ENCODE peak calls at places on chromosomes 5 and 9, in four cellular contexts. D, I, M and A are unnamed samples.

GRCh38 chr9:110538169-110538568 is 41.4 kb downstream of the SVEP1 start:
- DNase-seq in D (no peak), I (no peak), M (no peak), A (no peak)

GRCh38 chr5:28313543-28314334 is 1275.4 kb upstream of the CDH9 start:
- DNase-seq in D (no peak), I (peak), M (no peak), A (no peak)

GRCh38 chr5:73859696-73860095 is 233.7 kb downstream of the ARHGEF28 start:
- DNase-seq in D (no peak), I (no peak), M (no peak), A (no peak)

GRCh38 chr5:164433471-164433870 is 928.1 kb downstream of the MAT2B start:
- DNase-seq in D (no peak), I (no peak), M (no peak), A (no peak)

GRCh38 chr9:135043345-135043744 is 44.1 kb upstream of the OLFM1 start:
- DNase-seq in D (no peak), I (no peak), M (no peak), A (no peak)

GRCh38 chr5:138955013-138955660 is 80.0 kb upstream of the LRRTM2 start:
- DNase-seq in D (no peak), I (no peak), M (peak), A (no peak)

GRCh38 chr9:75644649-75645048 is 245.8 kb upstream of the PCSK5 start:
- DNase-seq in D (no peak), I (no peak), M (no peak), A (no peak)

GRCh38 chr5:174311531-174312269 is 266.2 kb downstream of the NSG2 start:
- DNase-seq in D (peak), I (peak), M (peak), A (no peak)

GRCh38 chr5:127705120-127705892 is 2.1 kb downstream of the CCDC192 start:
- DNase-seq in D (no peak), I (peak), M (no peak), A (no peak)

GRCh38 chr9:27485158-27485557 is 38.9 kb upstream of the IFNK start:
- DNase-seq in D (no peak), I (no peak), M (no peak), A (no peak)

GRCh38 chr9:113502427-113503008 is 39.0 kb downstream of the RGS3 start:
- DNase-seq in D (no peak), I (no peak), M (peak), A (no peak)

GRCh38 chr9:113499876-113500497 is 36.5 kb downstream of the RGS3 start:
- DNase-seq in D (no peak), I (no peak), M (no peak), A (no peak)

GRCh38 chr9:113501821-113502220 is 38.3 kb downstream of the RGS3 start:
- DNase-seq in D (no peak), I (no peak), M (no peak), A (no peak)

GRCh38 chr9:113499153-113499875 is 35.8 kb downstream of the RGS3 start:
- DNase-seq in D (no peak), I (no peak), M (no peak), A (no peak)

DNA sequence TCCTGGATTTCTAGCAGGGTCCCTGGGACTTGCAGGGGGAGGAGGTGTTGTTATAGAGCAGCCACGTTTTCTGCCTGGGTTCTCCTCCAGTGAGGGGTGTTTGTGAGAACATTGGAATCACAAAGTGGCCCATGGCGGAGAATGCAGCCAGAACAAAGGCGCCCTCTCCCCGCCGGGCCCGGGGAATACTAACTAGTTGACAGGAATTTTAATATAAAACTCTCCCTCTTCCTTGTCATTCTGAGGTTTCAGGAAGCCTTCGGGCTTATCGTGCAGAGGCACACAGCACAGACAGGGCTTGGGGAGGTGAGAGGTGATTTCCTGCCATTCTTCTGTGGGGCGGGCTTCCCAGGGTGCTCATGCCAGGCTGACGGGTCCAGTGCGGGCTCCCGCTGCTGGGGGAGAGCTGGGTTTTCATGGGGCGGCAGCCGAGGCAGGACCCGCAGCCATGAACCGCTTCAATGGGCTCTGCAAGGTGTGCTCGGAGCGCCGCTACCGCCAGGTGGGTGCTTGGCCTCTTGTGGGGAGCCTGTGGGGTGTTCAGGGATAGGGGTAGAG is 37.7 kb downstream of the RGS3 start:
- DNase-seq in D (no peak), I (no peak), M (peak), A (no peak)
- H3K27ac ChIP-seq in D (peak), I (no peak), M (peak), A (peak)

GRCh38 chr9:93953492-93954435 is 1.4 kb downstream of the BARX1 start:
- DNase-seq in D (no peak), I (no peak), M (no peak), A (no peak)
- H3K4me3 ChIP-seq in D (no peak), I (no peak), M (no peak), A (peak)

DNA sequence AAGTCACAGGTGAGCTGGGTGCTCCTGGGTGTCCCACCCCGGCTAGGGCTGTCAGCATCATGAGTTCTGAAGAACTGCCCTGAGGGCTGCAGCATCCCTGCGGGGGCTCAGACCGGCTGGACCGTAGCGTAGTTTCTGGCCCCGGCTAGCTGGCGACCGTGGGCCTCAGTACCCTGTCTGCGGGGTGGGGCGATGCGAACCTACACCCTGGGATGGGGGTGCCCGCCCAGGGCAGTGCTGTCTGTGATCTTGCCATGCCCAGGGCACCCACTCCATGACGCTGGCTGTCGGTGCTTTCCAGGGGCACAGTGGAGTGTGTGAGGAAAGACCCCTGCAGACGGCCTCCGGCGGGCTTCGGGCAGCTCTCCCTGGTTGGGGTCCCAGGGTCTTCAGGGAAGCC is 66.5 kb upstream of the IRX4 start:
- DNase-seq in D (no peak), I (no peak), M (no peak), A (no peak)
- TF ChIP-seq POLR2A in D (no peak), I (no peak), M (no peak), A (no peak)

DNA sequence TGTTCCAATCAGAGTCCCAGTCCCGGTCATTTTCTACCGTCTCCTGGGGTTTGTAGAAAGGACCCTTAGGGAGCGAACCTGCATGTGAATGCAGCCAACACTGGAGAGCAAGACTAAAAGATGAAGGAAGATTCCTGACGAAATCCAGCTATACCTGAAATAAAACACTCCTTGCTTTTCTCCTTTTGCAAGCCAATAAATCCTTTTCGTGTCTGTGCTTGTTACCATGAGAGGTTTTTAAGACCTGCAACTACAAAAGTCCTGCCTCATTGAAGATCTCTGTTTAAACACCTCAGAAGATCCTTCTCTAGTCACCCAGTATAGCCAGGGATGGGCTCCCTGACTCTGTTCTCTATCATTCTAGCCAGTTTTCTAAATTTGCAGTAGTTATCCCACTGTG is 10.0 kb upstream of the SLC34A1 start:
- DNase-seq in D (no peak), I (no peak), M (no peak), A (no peak)
- H3K27ac ChIP-seq in D (no peak), I (no peak), M (peak), A (peak)

GRCh38 chr5:76474377-76474776 is 71.3 kb downstream of the IQGAP2 start:
- DNase-seq in D (no peak), I (no peak), M (no peak), A (no peak)
- H3K4me3 ChIP-seq in D (no peak), I (no peak), M (no peak), A (no peak)

DNA sequence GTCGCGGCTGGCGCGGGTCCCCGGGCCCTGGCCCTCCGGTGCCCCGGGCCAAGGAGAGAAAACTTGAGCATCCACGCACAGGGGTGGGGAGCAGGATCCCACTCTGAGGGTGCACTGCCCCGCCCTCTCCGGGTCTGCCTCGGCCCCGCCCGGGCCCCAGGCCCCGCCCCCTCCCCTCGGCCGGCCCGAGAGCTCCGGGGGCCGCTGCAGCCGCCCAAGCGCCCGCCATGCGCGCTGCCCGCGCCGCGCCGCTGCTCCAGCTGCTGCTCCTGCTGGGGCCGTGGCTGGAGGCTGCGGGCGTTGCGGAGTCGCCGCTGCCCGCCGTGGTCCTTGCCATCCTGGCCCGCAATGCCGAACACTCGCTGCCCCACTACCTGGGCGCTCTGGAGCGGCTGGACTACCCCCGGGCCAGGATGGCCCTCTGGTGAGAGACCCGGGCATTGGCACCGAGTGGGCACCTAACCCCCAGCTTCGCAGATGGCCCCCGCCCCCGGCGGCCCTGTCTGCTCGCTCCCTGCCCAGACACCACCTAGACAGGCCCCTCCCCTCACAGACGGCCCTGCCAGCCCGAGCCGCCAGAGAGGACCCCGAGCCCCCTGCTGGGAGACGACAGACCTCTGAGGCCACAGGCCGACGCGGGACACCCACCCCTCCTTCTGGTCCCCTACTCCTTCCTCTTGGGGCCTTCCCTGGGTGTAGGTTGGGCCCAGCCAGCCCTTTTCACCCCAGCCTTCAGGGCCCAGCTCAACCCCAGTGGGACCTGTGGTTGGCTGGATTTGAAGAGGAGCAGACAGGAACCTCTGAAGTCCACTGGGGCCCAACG is at the start of gene CERCAM:
- DNase-seq in D (peak), I (peak), M (peak), A (no peak)
- TF ChIP-seq POLR2A in D (no peak), I (peak), M (no peak), A (no peak)

GRCh38 chr9:94719878-94720277 is 6.6 kb upstream of the AOPEP start:
- DNase-seq in D (no peak), I (no peak), M (no peak), A (no peak)
- H3K27ac ChIP-seq in D (no peak), I (no peak), M (no peak), A (no peak)

DNA sequence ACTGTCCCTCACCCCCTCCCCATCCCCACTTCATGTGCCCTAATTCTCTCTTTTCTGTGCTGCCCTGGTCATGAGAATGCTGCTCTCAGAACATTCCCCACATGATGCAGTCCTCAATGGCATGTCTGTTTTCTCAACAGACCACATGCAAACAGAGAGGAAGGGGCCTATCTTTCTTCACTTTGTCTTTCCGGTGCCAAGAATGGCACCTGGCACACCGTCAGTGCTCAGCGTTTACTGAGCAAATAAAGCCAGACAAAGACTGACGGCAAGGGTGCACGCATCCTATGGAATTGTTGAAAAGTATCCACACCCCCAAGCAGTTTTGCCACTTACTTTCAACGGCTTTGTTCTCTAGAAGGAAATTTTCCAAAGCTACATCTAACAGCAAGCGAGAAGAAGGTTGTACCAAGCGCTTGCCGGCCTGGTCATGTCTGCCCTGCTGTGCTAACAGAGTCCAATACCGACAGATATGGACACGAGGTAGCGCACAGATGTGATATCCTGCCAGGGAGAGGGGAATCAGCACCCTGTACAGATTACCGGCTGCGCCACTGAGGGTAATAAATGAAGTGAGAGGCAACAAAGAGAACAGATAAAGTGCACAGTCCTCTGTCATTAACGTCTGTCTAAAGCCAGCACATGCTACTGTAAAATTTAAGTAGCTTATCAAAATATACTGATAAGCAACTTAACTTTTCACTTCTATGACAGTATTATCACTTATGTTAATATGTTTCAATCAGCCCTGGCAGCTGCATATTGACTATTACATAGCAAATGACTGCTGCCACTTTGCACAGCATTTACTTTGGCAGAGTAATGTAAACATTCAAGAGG is 251.7 kb downstream of the DENND1A start:
- DNase-seq in D (no peak), I (peak), M (no peak), A (no peak)
- H3K4me3 ChIP-seq in D (no peak), I (no peak), M (no peak), A (no peak)

GRCh38 chr9:129884220-129885017 is 49.2 kb downstream of the USP20 start:
- DNase-seq in D (peak), I (peak), M (peak), A (peak)
- TF ChIP-seq POLR2A in D (no peak), I (peak), M (peak), A (no peak)